ENCODE peak calls at places on chromosomes 13 and 19, in five cellular contexts. One of them, this sample, is unnamed.

GRCh38 chr13:51793570-51794273 is 10.2 kb downstream of the DHRS12 start:
- DNase-seq in pancreas: no peak
- DNase-seq in PC-9: peak
- DNase-seq in PC-3: peak
- DNase-seq in effector memory CD4-positive, alpha-beta T cell: no peak
- DNase-seq in this sample: no peak

GRCh38 chr19:52963229-52963760 is 614 bp upstream of the ZNF816 start:
- DNase-seq in pancreas: peak
- DNase-seq in PC-9: no peak
- DNase-seq in PC-3: no peak
- DNase-seq in effector memory CD4-positive, alpha-beta T cell: no peak
- DNase-seq in this sample: no peak

GRCh38 chr13:114279146-114279545 is 2.3 kb upstream of the UPF3A start:
- DNase-seq in pancreas: no peak
- DNase-seq in PC-9: no peak
- DNase-seq in PC-3: no peak
- DNase-seq in effector memory CD4-positive, alpha-beta T cell: no peak
- DNase-seq in this sample: no peak

GRCh38 chr19:2421581-2422306 is 5.6 kb downstream of the TIMM13 start:
- DNase-seq in pancreas: no peak
- DNase-seq in PC-9: no peak
- DNase-seq in PC-3: no peak
- DNase-seq in effector memory CD4-positive, alpha-beta T cell: no peak
- DNase-seq in this sample: no peak

GRCh38 chr19:45816236-45817009 is 1.3 kb upstream of the RSPH6A start:
- DNase-seq in pancreas: no peak
- DNase-seq in PC-9: no peak
- DNase-seq in PC-3: no peak
- DNase-seq in effector memory CD4-positive, alpha-beta T cell: no peak
- DNase-seq in this sample: no peak

GRCh38 chr13:32165791-32166190 is 134.2 kb downstream of the FRY start:
- DNase-seq in pancreas: no peak
- DNase-seq in PC-9: no peak
- DNase-seq in PC-3: no peak
- DNase-seq in effector memory CD4-positive, alpha-beta T cell: no peak
- DNase-seq in this sample: no peak

GRCh38 chr13:27619711-27620376 is 485 bp downstream of the LNX2 start:
- DNase-seq in pancreas: no peak
- DNase-seq in PC-9: no peak
- DNase-seq in PC-3: peak
- DNase-seq in effector memory CD4-positive, alpha-beta T cell: peak
- DNase-seq in this sample: peak

GRCh38 chr19:21474671-21475181 is 30.7 kb upstream of the ZNF429 start:
- DNase-seq in pancreas: peak
- DNase-seq in PC-9: peak
- DNase-seq in PC-3: no peak
- DNase-seq in effector memory CD4-positive, alpha-beta T cell: peak
- DNase-seq in this sample: no peak

GRCh38 chr13:36297600-36298338 is at the start of gene CCDC169:
- DNase-seq in pancreas: peak
- DNase-seq in PC-9: peak
- DNase-seq in PC-3: peak
- DNase-seq in effector memory CD4-positive, alpha-beta T cell: peak
- DNase-seq in this sample: peak

GRCh38 chr13:38684714-38685113 is 2.2 kb upstream of the FREM2 start:
- DNase-seq in pancreas: no peak
- DNase-seq in PC-9: no peak
- DNase-seq in PC-3: no peak
- DNase-seq in effector memory CD4-positive, alpha-beta T cell: no peak
- DNase-seq in this sample: no peak

GRCh38 chr13:47039106-47039505 is 142.3 kb upstream of the HTR2A start:
- DNase-seq in pancreas: no peak
- DNase-seq in PC-9: no peak
- DNase-seq in PC-3: peak
- DNase-seq in effector memory CD4-positive, alpha-beta T cell: no peak
- DNase-seq in this sample: no peak

GRCh38 chr13:73090116-73090811 is 31.5 kb downstream of the KLF5 start:
- DNase-seq in pancreas: no peak
- DNase-seq in PC-9: peak
- DNase-seq in PC-3: peak
- DNase-seq in effector memory CD4-positive, alpha-beta T cell: no peak
- DNase-seq in this sample: peak

GRCh38 chr19:8245869-8246835 is 37.0 kb downstream of the CERS4 start:
- DNase-seq in pancreas: no peak
- DNase-seq in PC-9: no peak
- DNase-seq in PC-3: no peak
- DNase-seq in effector memory CD4-positive, alpha-beta T cell: no peak
- DNase-seq in this sample: no peak

GRCh38 chr13:100544866-100545683 is 43.5 kb downstream of the GGACT start:
- DNase-seq in pancreas: peak
- DNase-seq in PC-9: no peak
- DNase-seq in PC-3: no peak
- DNase-seq in effector memory CD4-positive, alpha-beta T cell: no peak
- DNase-seq in this sample: no peak

GRCh38 chr19:49950590-49950948 is 10.4 kb downstream of the SIGLEC11 start:
- DNase-seq in pancreas: no peak
- DNase-seq in PC-9: no peak
- DNase-seq in PC-3: no peak
- DNase-seq in effector memory CD4-positive, alpha-beta T cell: no peak
- DNase-seq in this sample: no peak

GRCh38 chr13:40533072-40533471 is 133.4 kb downstream of the FOXO1 start:
- DNase-seq in pancreas: no peak
- DNase-seq in PC-9: no peak
- DNase-seq in PC-3: no peak
- DNase-seq in effector memory CD4-positive, alpha-beta T cell: no peak
- DNase-seq in this sample: no peak

GRCh38 chr13:94780421-94780820 is 68.1 kb upstream of the SOX21 start:
- DNase-seq in pancreas: no peak
- DNase-seq in PC-9: no peak
- DNase-seq in PC-3: no peak
- DNase-seq in effector memory CD4-positive, alpha-beta T cell: no peak
- DNase-seq in this sample: no peak

GRCh38 chr13:28636677-28637317 is 22.1 kb upstream of the POMP start:
- DNase-seq in pancreas: no peak
- DNase-seq in PC-9: peak
- DNase-seq in PC-3: peak
- DNase-seq in effector memory CD4-positive, alpha-beta T cell: no peak
- DNase-seq in this sample: peak

GRCh38 chr13:47005761-47006414 is 109.0 kb upstream of the HTR2A start:
- DNase-seq in pancreas: no peak
- DNase-seq in PC-9: no peak
- DNase-seq in PC-3: peak
- DNase-seq in effector memory CD4-positive, alpha-beta T cell: no peak
- DNase-seq in this sample: no peak

GRCh38 chr19:18507021-18507726 is 14.7 kb downstream of the ELL start:
- DNase-seq in pancreas: no peak
- DNase-seq in PC-9: peak
- DNase-seq in PC-3: no peak
- DNase-seq in effector memory CD4-positive, alpha-beta T cell: peak
- DNase-seq in this sample: no peak

GRCh38 chr19:18506545-18506944 is 15.3 kb downstream of the ELL start:
- DNase-seq in pancreas: no peak
- DNase-seq in PC-9: no peak
- DNase-seq in PC-3: no peak
- DNase-seq in effector memory CD4-positive, alpha-beta T cell: peak
- DNase-seq in this sample: no peak

GRCh38 chr19:18506101-18506534 is 15.8 kb downstream of the ELL start:
- DNase-seq in pancreas: peak
- DNase-seq in PC-9: no peak
- DNase-seq in PC-3: no peak
- DNase-seq in effector memory CD4-positive, alpha-beta T cell: no peak
- DNase-seq in this sample: no peak

GRCh38 chr19:18508585-18508984 is 13.3 kb downstream of the ELL start:
- DNase-seq in pancreas: no peak
- DNase-seq in PC-9: no peak
- DNase-seq in PC-3: no peak
- DNase-seq in effector memory CD4-positive, alpha-beta T cell: no peak
- DNase-seq in this sample: no peak

DNA sequence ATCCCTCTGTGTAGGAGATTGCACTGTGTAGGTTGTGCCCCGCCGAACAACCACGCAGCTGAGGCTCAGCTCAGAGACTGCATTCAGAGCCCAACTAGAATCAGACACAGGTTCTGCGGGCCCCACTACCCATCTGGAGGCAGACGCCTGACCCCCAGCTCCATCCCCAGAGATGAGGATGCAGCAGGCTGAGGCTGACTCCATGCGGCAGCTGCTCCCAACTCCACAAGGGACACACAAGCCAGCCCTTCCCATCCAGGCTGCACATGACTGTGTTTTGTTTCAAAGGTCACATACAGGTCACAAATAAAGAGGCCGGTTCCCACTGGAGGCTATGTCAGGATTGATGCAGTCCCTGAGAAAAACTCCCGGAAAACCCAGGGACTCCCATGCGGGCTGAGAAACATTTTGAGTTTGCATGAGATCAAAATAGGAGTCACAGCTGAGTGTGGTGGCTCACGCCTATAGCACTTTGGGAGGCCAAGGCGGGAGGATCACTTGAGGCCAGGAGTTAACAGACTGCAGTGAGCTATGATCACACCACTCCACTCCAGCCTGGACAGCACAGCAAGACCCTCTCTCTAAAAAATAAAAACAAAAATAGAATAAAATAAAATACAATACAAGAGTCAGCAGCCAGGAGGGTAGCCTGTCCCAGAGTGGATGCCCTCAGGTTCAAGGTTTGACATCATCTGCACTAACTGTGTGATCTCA is 14.0 kb downstream of the ELL start:
- DNase-seq in pancreas: no peak
- DNase-seq in PC-9: no peak
- DNase-seq in PC-3: no peak
- DNase-seq in effector memory CD4-positive, alpha-beta T cell: no peak
- DNase-seq in this sample: peak
- H3K27ac ChIP-seq in pancreas: no peak
- H3K27ac ChIP-seq in PC-9: no peak
- H3K27ac ChIP-seq in PC-3: no peak
- H3K27ac ChIP-seq in effector memory CD4-positive, alpha-beta T cell: peak
- H3K27ac ChIP-seq in this sample: no peak

GRCh38 chr13:41962994-41963393 is 2.1 kb upstream of the VWA8 start:
- DNase-seq in pancreas: no peak
- DNase-seq in PC-9: no peak
- DNase-seq in PC-3: no peak
- DNase-seq in effector memory CD4-positive, alpha-beta T cell: no peak
- DNase-seq in this sample: no peak
- H3K27ac ChIP-seq in pancreas: no peak
- H3K27ac ChIP-seq in PC-9: no peak
- H3K27ac ChIP-seq in PC-3: no peak
- H3K27ac ChIP-seq in effector memory CD4-positive, alpha-beta T cell: no peak
- H3K27ac ChIP-seq in this sample: no peak

GRCh38 chr19:31312004-31312403 is 37.2 kb downstream of the TSHZ3 start:
- DNase-seq in pancreas: no peak
- DNase-seq in PC-9: no peak
- DNase-seq in PC-3: peak
- DNase-seq in effector memory CD4-positive, alpha-beta T cell: no peak
- DNase-seq in this sample: no peak
- H3K27ac ChIP-seq in pancreas: no peak
- H3K27ac ChIP-seq in PC-9: no peak
- H3K27ac ChIP-seq in PC-3: no peak
- H3K27ac ChIP-seq in effector memory CD4-positive, alpha-beta T cell: no peak
- H3K27ac ChIP-seq in this sample: no peak

GRCh38 chr19:30319411-30319810 is 52.8 kb upstream of the ZNF536 start:
- DNase-seq in pancreas: no peak
- DNase-seq in PC-9: no peak
- DNase-seq in PC-3: no peak
- DNase-seq in effector memory CD4-positive, alpha-beta T cell: no peak
- DNase-seq in this sample: no peak
- H3K27ac ChIP-seq in pancreas: no peak
- H3K27ac ChIP-seq in PC-9: no peak
- H3K27ac ChIP-seq in PC-3: no peak
- H3K27ac ChIP-seq in effector memory CD4-positive, alpha-beta T cell: no peak
- H3K27ac ChIP-seq in this sample: no peak

GRCh38 chr19:30447276-30447870 is 75.2 kb downstream of the ZNF536 start:
- DNase-seq in pancreas: no peak
- DNase-seq in PC-9: no peak
- DNase-seq in PC-3: no peak
- DNase-seq in effector memory CD4-positive, alpha-beta T cell: no peak
- DNase-seq in this sample: peak
- H3K27ac ChIP-seq in pancreas: no peak
- H3K27ac ChIP-seq in PC-9: no peak
- H3K27ac ChIP-seq in PC-3: no peak
- H3K27ac ChIP-seq in effector memory CD4-positive, alpha-beta T cell: no peak
- H3K27ac ChIP-seq in this sample: peak

GRCh38 chr13:103539265-103539664 is 473.0 kb upstream of the SLC10A2 start:
- DNase-seq in pancreas: no peak
- DNase-seq in PC-9: no peak
- DNase-seq in PC-3: no peak
- DNase-seq in effector memory CD4-positive, alpha-beta T cell: no peak
- DNase-seq in this sample: peak
- H3K27ac ChIP-seq in pancreas: no peak
- H3K27ac ChIP-seq in PC-9: no peak
- H3K27ac ChIP-seq in PC-3: no peak
- H3K27ac ChIP-seq in effector memory CD4-positive, alpha-beta T cell: no peak
- H3K27ac ChIP-seq in this sample: no peak

GRCh38 chr19:14088634-14089411 is 1.7 kb downstream of the SAMD1 start:
- DNase-seq in pancreas: no peak
- DNase-seq in PC-9: no peak
- DNase-seq in PC-3: no peak
- DNase-seq in effector memory CD4-positive, alpha-beta T cell: no peak
- DNase-seq in this sample: no peak

GRCh38 chr19:14089412-14089661 is 1.2 kb downstream of the SAMD1 start:
- DNase-seq in pancreas: no peak
- DNase-seq in PC-9: no peak
- DNase-seq in PC-3: peak
- DNase-seq in effector memory CD4-positive, alpha-beta T cell: no peak
- DNase-seq in this sample: no peak

GRCh38 chr19:14090509-14091085 is at the start of gene SAMD1:
- DNase-seq in pancreas: peak
- DNase-seq in PC-9: peak
- DNase-seq in PC-3: peak
- DNase-seq in effector memory CD4-positive, alpha-beta T cell: peak
- DNase-seq in this sample: peak

GRCh38 chr19:14091086-14091884 is 734 bp upstream of the SAMD1 start:
- DNase-seq in pancreas: peak
- DNase-seq in PC-9: peak
- DNase-seq in PC-3: peak
- DNase-seq in effector memory CD4-positive, alpha-beta T cell: no peak
- DNase-seq in this sample: peak

DNA sequence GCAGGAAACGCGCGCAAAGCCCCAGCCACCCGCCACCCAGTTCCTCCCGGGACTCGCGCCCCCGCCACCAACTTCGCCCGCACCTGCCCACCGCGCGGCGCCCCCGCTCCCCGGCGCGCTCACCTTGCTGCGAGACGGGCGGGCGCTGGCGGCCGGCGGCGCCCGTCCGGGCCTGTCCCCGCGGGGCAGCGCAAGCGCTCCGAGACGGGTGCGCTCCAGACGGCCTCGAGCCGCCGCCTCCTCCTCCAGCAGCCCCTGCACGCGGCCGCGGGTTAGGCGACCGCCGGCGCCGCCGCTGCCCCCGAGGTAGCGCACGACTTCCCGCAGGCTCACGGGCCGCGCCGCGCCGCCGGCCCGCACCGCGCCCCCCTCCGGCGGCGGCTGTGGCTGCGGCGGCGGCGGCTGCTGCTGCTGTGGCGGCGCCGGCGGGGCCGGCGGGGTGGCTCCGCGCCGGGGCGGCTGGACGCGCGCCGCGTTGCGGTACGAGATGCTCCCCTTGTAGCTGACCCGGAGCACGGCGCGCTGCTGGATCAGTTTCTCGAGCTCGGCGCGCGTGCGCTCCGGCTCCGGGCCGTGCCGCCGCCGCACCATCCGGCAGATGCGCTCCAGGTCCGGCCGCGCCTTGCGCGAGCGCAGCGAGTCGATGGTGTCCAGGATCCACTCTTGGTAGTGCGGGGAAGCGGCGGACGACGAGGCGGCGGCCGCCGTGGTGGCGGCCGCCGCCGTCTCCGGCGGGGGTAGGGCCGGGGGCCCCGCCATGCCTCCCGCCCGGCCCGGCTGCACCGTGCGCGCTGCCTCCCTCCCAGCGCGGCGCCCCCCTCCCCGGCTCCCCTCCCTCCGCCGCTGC is 666 bp downstream of the SAMD1 start:
- DNase-seq in pancreas: peak
- DNase-seq in PC-9: peak
- DNase-seq in PC-3: peak
- DNase-seq in effector memory CD4-positive, alpha-beta T cell: peak
- DNase-seq in this sample: peak
- H3K27ac ChIP-seq in pancreas: peak
- H3K27ac ChIP-seq in PC-9: no peak
- H3K27ac ChIP-seq in PC-3: no peak
- H3K27ac ChIP-seq in effector memory CD4-positive, alpha-beta T cell: peak
- H3K27ac ChIP-seq in this sample: no peak